ENCODE peak calls at places on chromosomes 7 and 10, in eight cellular contexts. One of them, this sample, is unnamed.

GRCh38 chr10:132114953-132115520 is 49.3 kb downstream of the JAKMIP3 start:
- DNase-seq in HCT116: no peak
- DNase-seq in GM12878: no peak
- DNase-seq in A549: no peak
- DNase-seq in K562: no peak
- DNase-seq in endothelial cell of umbilical vein: no peak
- DNase-seq in H1: no peak
- DNase-seq in HepG2: no peak
- DNase-seq in this sample: no peak

GRCh38 chr7:122544463-122544862 is 154.5 kb downstream of the RNF133 start:
- DNase-seq in HCT116: no peak
- DNase-seq in GM12878: peak
- DNase-seq in A549: no peak
- DNase-seq in K562: no peak
- DNase-seq in endothelial cell of umbilical vein: no peak
- DNase-seq in H1: no peak
- DNase-seq in HepG2: no peak
- DNase-seq in this sample: peak

GRCh38 chr10:92080244-92080643 is 156.7 kb downstream of the BTAF1 start:
- DNase-seq in HCT116: no peak
- DNase-seq in GM12878: no peak
- DNase-seq in A549: no peak
- DNase-seq in K562: no peak
- DNase-seq in endothelial cell of umbilical vein: no peak
- DNase-seq in H1: no peak
- DNase-seq in HepG2: no peak
- DNase-seq in this sample: no peak

GRCh38 chr7:91302794-91303193 is 38.6 kb downstream of the FZD1 start:
- DNase-seq in HCT116: no peak
- DNase-seq in GM12878: no peak
- DNase-seq in A549: no peak
- DNase-seq in K562: no peak
- DNase-seq in endothelial cell of umbilical vein: no peak
- DNase-seq in H1: no peak
- DNase-seq in HepG2: no peak
- DNase-seq in this sample: no peak

GRCh38 chr7:155683714-155684113 is 39.3 kb downstream of the RBM33 start:
- DNase-seq in HCT116: no peak
- DNase-seq in GM12878: no peak
- DNase-seq in A549: no peak
- DNase-seq in K562: no peak
- DNase-seq in endothelial cell of umbilical vein: no peak
- DNase-seq in H1: no peak
- DNase-seq in HepG2: no peak
- DNase-seq in this sample: no peak

GRCh38 chr10:106929291-106929925 is 235.1 kb downstream of the SORCS1 start:
- DNase-seq in HCT116: no peak
- DNase-seq in GM12878: no peak
- DNase-seq in A549: no peak
- DNase-seq in K562: no peak
- DNase-seq in endothelial cell of umbilical vein: no peak
- DNase-seq in H1: no peak
- DNase-seq in HepG2: no peak
- DNase-seq in this sample: no peak

GRCh38 chr7:66281678-66282593 is 76.8 kb downstream of the TPST1 start:
- DNase-seq in HCT116: peak
- DNase-seq in GM12878: no peak
- DNase-seq in A549: no peak
- DNase-seq in K562: peak
- DNase-seq in endothelial cell of umbilical vein: peak
- DNase-seq in H1: no peak
- DNase-seq in HepG2: peak
- DNase-seq in this sample: peak

GRCh38 chr7:115782716-115783460 is 247.7 kb downstream of the TFEC start:
- DNase-seq in HCT116: no peak
- DNase-seq in GM12878: no peak
- DNase-seq in A549: no peak
- DNase-seq in K562: no peak
- DNase-seq in endothelial cell of umbilical vein: peak
- DNase-seq in H1: no peak
- DNase-seq in HepG2: no peak
- DNase-seq in this sample: no peak

GRCh38 chr7:131522325-131522920 is 34.0 kb downstream of the PODXL start:
- DNase-seq in HCT116: no peak
- DNase-seq in GM12878: no peak
- DNase-seq in A549: no peak
- DNase-seq in K562: no peak
- DNase-seq in endothelial cell of umbilical vein: peak
- DNase-seq in H1: no peak
- DNase-seq in HepG2: no peak
- DNase-seq in this sample: no peak

GRCh38 chr7:148334959-148335577 is 255.5 kb upstream of the C7orf33 start:
- DNase-seq in HCT116: no peak
- DNase-seq in GM12878: no peak
- DNase-seq in A549: no peak
- DNase-seq in K562: no peak
- DNase-seq in endothelial cell of umbilical vein: no peak
- DNase-seq in H1: no peak
- DNase-seq in HepG2: no peak
- DNase-seq in this sample: no peak

GRCh38 chr7:2301510-2301860 is 12.8 kb downstream of the SNX8 start:
- DNase-seq in HCT116: no peak
- DNase-seq in GM12878: no peak
- DNase-seq in A549: no peak
- DNase-seq in K562: no peak
- DNase-seq in endothelial cell of umbilical vein: no peak
- DNase-seq in H1: no peak
- DNase-seq in HepG2: no peak
- DNase-seq in this sample: no peak

GRCh38 chr7:117875566-117875965 is 2.3 kb upstream of the CTTNBP2 start:
- DNase-seq in HCT116: peak
- DNase-seq in GM12878: no peak
- DNase-seq in A549: no peak
- DNase-seq in K562: no peak
- DNase-seq in endothelial cell of umbilical vein: no peak
- DNase-seq in H1: no peak
- DNase-seq in HepG2: no peak
- DNase-seq in this sample: peak

GRCh38 chr7:4203786-4204185 is 478.3 kb upstream of the FOXK1 start:
- DNase-seq in HCT116: no peak
- DNase-seq in GM12878: no peak
- DNase-seq in A549: no peak
- DNase-seq in K562: no peak
- DNase-seq in endothelial cell of umbilical vein: no peak
- DNase-seq in H1: no peak
- DNase-seq in HepG2: no peak
- DNase-seq in this sample: no peak

GRCh38 chr10:26653004-26653403 is 44.5 kb upstream of the PDSS1 start:
- DNase-seq in HCT116: no peak
- DNase-seq in GM12878: no peak
- DNase-seq in A549: no peak
- DNase-seq in K562: no peak
- DNase-seq in endothelial cell of umbilical vein: no peak
- DNase-seq in H1: no peak
- DNase-seq in HepG2: no peak
- DNase-seq in this sample: no peak

GRCh38 chr7:94875221-94875620 is 32.2 kb upstream of the PPP1R9A start:
- DNase-seq in HCT116: no peak
- DNase-seq in GM12878: no peak
- DNase-seq in A549: no peak
- DNase-seq in K562: no peak
- DNase-seq in endothelial cell of umbilical vein: no peak
- DNase-seq in H1: no peak
- DNase-seq in HepG2: no peak
- DNase-seq in this sample: no peak

GRCh38 chr10:128078136-128078969 is 47.9 kb downstream of the MKI67 start:
- DNase-seq in HCT116: peak
- DNase-seq in GM12878: no peak
- DNase-seq in A549: peak
- DNase-seq in K562: peak
- DNase-seq in endothelial cell of umbilical vein: peak
- DNase-seq in H1: peak
- DNase-seq in HepG2: peak
- DNase-seq in this sample: peak

GRCh38 chr7:121985476-121985875 is 112.5 kb downstream of the PTPRZ1 start:
- DNase-seq in HCT116: no peak
- DNase-seq in GM12878: no peak
- DNase-seq in A549: no peak
- DNase-seq in K562: peak
- DNase-seq in endothelial cell of umbilical vein: no peak
- DNase-seq in H1: no peak
- DNase-seq in HepG2: no peak
- DNase-seq in this sample: no peak

GRCh38 chr10:27742926-27743735 is 2.5 kb downstream of the MKX start:
- DNase-seq in HCT116: no peak
- DNase-seq in GM12878: no peak
- DNase-seq in A549: no peak
- DNase-seq in K562: no peak
- DNase-seq in endothelial cell of umbilical vein: peak
- DNase-seq in H1: peak
- DNase-seq in HepG2: no peak
- DNase-seq in this sample: peak

DNA sequence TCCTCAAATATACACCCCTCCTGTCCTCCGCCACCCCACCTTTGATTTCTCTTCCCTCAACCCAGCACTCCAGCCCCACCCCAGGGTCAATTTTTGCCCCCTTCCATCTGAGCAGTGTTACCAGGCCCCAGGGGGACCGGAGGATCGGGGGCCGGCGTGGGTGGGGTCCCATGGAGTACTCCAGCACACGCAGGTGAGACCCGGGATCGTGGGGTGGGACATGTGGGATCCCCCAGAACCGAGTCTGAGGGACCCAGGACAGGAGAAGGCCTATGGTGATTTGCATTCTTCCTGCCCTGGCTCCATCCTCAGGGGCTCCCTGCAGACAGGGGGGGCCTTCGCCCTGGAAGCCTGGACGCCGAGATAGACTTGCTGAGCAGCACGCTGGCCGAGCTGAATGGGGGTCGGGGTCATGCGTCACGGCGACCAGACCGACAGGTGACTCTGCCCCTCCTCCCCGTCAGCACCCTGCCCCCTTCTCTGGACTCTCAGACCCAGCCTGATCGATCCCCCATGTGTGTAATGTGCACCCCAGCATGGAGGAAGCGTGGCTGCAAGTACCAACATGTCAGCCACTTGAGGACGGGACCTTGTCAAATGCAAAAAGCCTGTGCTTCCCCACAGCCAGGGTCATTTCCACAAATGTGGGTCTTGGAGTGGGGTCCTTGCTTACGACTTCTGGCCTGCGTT is 754 bp downstream of the TRIP6 start:
- DNase-seq in HCT116: no peak
- DNase-seq in GM12878: no peak
- DNase-seq in A549: no peak
- DNase-seq in K562: peak
- DNase-seq in endothelial cell of umbilical vein: no peak
- DNase-seq in H1: peak
- DNase-seq in HepG2: no peak
- DNase-seq in this sample: peak
- TF ChIP-seq POLR2A in HCT116: no peak
- TF ChIP-seq POLR2A in GM12878: no peak
- TF ChIP-seq POLR2A in A549: no peak
- TF ChIP-seq POLR2A in K562: no peak
- TF ChIP-seq POLR2A in endothelial cell of umbilical vein: no peak
- TF ChIP-seq POLR2A in H1: peak
- TF ChIP-seq POLR2A in HepG2: no peak
- TF ChIP-seq POLR2A in this sample: no peak

GRCh38 chr10:52454476-52454875 is 140.4 kb downstream of the DKK1 start:
- DNase-seq in HCT116: no peak
- DNase-seq in GM12878: no peak
- DNase-seq in A549: no peak
- DNase-seq in K562: no peak
- DNase-seq in endothelial cell of umbilical vein: peak
- DNase-seq in H1: no peak
- DNase-seq in HepG2: no peak
- DNase-seq in this sample: peak
- H3K4me3 ChIP-seq in HCT116: no peak
- H3K4me3 ChIP-seq in GM12878: no peak
- H3K4me3 ChIP-seq in A549: peak
- H3K4me3 ChIP-seq in K562: no peak
- H3K4me3 ChIP-seq in endothelial cell of umbilical vein: no peak
- H3K4me3 ChIP-seq in H1: no peak
- H3K4me3 ChIP-seq in HepG2: no peak
- H3K4me3 ChIP-seq in this sample: no peak

DNA sequence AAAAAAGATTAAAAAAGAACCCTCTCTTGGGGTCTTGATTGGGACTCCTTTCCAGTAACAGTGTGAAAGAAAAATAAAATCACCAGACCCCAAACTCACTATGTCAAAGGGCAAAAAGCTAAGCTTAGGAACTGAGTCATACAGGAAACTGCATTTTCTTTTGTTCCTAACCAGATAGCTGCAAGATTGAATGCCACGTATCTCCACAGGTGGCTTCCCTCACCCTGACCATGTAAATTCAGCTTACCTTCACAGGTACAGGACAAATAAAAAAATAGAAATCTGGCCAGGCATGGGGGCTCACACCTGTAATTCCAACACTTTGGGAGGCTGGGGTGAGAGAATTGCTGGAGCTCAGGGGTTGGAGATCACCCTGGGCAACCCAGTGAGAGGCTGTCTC is 32.5 kb upstream of the EIF4H start:
- DNase-seq in HCT116: peak
- DNase-seq in GM12878: no peak
- DNase-seq in A549: no peak
- DNase-seq in K562: no peak
- DNase-seq in endothelial cell of umbilical vein: peak
- DNase-seq in H1: no peak
- DNase-seq in HepG2: no peak
- DNase-seq in this sample: peak
- TF ChIP-seq MAX in HCT116: peak
- TF ChIP-seq MAX in GM12878: no peak
- TF ChIP-seq MAX in A549: no peak
- TF ChIP-seq MAX in K562: no peak
- TF ChIP-seq MAX in endothelial cell of umbilical vein: no peak
- TF ChIP-seq MAX in H1: no peak
- TF ChIP-seq MAX in HepG2: no peak
- TF ChIP-seq MAX in this sample: no peak

GRCh38 chr10:70812814-70813213 is 2.9 kb upstream of the SGPL1 start:
- DNase-seq in HCT116: no peak
- DNase-seq in GM12878: no peak
- DNase-seq in A549: no peak
- DNase-seq in K562: no peak
- DNase-seq in endothelial cell of umbilical vein: no peak
- DNase-seq in H1: no peak
- DNase-seq in HepG2: no peak
- DNase-seq in this sample: no peak

GRCh38 chr10:70814126-70814525 is 1.6 kb upstream of the SGPL1 start:
- DNase-seq in HCT116: no peak
- DNase-seq in GM12878: no peak
- DNase-seq in A549: no peak
- DNase-seq in K562: peak
- DNase-seq in endothelial cell of umbilical vein: no peak
- DNase-seq in H1: no peak
- DNase-seq in HepG2: no peak
- DNase-seq in this sample: no peak

GRCh38 chr10:70811881-70812280 is 3.9 kb upstream of the SGPL1 start:
- DNase-seq in HCT116: no peak
- DNase-seq in GM12878: no peak
- DNase-seq in A549: no peak
- DNase-seq in K562: no peak
- DNase-seq in endothelial cell of umbilical vein: no peak
- DNase-seq in H1: no peak
- DNase-seq in HepG2: no peak
- DNase-seq in this sample: no peak

GRCh38 chr10:70815504-70816219 is at the start of gene SGPL1:
- DNase-seq in HCT116: peak
- DNase-seq in GM12878: peak
- DNase-seq in A549: peak
- DNase-seq in K562: peak
- DNase-seq in endothelial cell of umbilical vein: peak
- DNase-seq in H1: peak
- DNase-seq in HepG2: peak
- DNase-seq in this sample: peak

GRCh38 chr10:70816220-70816894 is 609 bp downstream of the SGPL1 start:
- DNase-seq in HCT116: peak
- DNase-seq in GM12878: no peak
- DNase-seq in A549: peak
- DNase-seq in K562: peak
- DNase-seq in endothelial cell of umbilical vein: peak
- DNase-seq in H1: peak
- DNase-seq in HepG2: peak
- DNase-seq in this sample: peak
- TF ChIP-seq POLR2A in HCT116: peak
- TF ChIP-seq POLR2A in GM12878: no peak
- TF ChIP-seq POLR2A in A549: peak
- TF ChIP-seq POLR2A in K562: no peak
- TF ChIP-seq POLR2A in endothelial cell of umbilical vein: peak
- TF ChIP-seq POLR2A in H1: peak
- TF ChIP-seq POLR2A in HepG2: peak
- TF ChIP-seq POLR2A in this sample: no peak